ENCODE peak calls at places on chromosomes 1 and 21, in seven cellular contexts. T is psoas muscle; J is COR-L47; P is HEK293T; F is posterior cingulate gyrus; M is osteocyte; R is activated gamma-delta T cell treated with anti-CD3 and anti-CD28 coated beads, Interleukin-2, amount 50 U/mL, for 16 hours. Y is an unnamed sample.

GRCh38 chr1:24862775-24863483 is 67.1 kb downstream of the RUNX3 start:
- DNase-seq in T (no peak), J (no peak), P (no peak), F (no peak), M (peak), R (no peak), Y (no peak)

GRCh38 chr1:66779475-66780078 is 21.5 kb downstream of the INSL5 start:
- DNase-seq in T (no peak), J (no peak), P (no peak), F (no peak), M (no peak), R (no peak), Y (no peak)

GRCh38 chr1:227748496-227749182 is 13.4 kb downstream of the SNAP47 start:
- DNase-seq in T (no peak), J (no peak), P (no peak), F (no peak), M (no peak), R (no peak), Y (peak)

GRCh38 chr1:87436534-87436933 is 107.9 kb downstream of the LMO4 start:
- DNase-seq in T (no peak), J (no peak), P (no peak), F (no peak), M (no peak), R (no peak), Y (peak)

GRCh38 chr21:43864806-43865470 is at the start of gene AGPAT3:
- DNase-seq in T (no peak), J (peak), P (peak), F (no peak), M (no peak), R (no peak), Y (no peak)

GRCh38 chr1:230261918-230262650 is 164.0 kb downstream of the PGBD5 start:
- DNase-seq in T (no peak), J (no peak), P (no peak), F (no peak), M (peak), R (no peak), Y (peak)

GRCh38 chr1:3004285-3005205 is 16.7 kb upstream of the ACTRT2 start:
- DNase-seq in T (peak), J (no peak), P (no peak), F (peak), M (no peak), R (no peak), Y (no peak)

GRCh38 chr1:106921186-106921585 is 135.3 kb upstream of the PRMT6 start:
- DNase-seq in T (no peak), J (no peak), P (no peak), F (no peak), M (no peak), R (no peak), Y (no peak)

GRCh38 chr1:98323396-98323795 is 338.1 kb upstream of the SNX7 start:
- DNase-seq in T (no peak), J (no peak), P (no peak), F (no peak), M (no peak), R (no peak), Y (no peak)

GRCh38 chr1:18217398-18218043 is 109.9 kb downstream of the IGSF21 start:
- DNase-seq in T (no peak), J (no peak), P (peak), F (no peak), M (no peak), R (no peak), Y (no peak)

GRCh38 chr1:200053091-200053490 is 25.6 kb downstream of the NR5A2 start:
- DNase-seq in T (no peak), J (no peak), P (no peak), F (no peak), M (no peak), R (no peak), Y (no peak)

GRCh38 chr1:162612606-162613400 is 19.5 kb upstream of the DDR2 start:
- DNase-seq in T (peak), J (no peak), P (no peak), F (no peak), M (no peak), R (no peak), Y (peak)

GRCh38 chr1:7250176-7250575 is 464.9 kb downstream of the CAMTA1 start:
- DNase-seq in T (no peak), J (no peak), P (no peak), F (no peak), M (no peak), R (no peak), Y (no peak)

GRCh38 chr1:181676269-181676668 is 193.0 kb downstream of the CACNA1E start:
- DNase-seq in T (no peak), J (peak), P (peak), F (peak), M (no peak), R (no peak), Y (no peak)

GRCh38 chr1:199422206-199422605 is 605.3 kb upstream of the NR5A2 start:
- DNase-seq in T (no peak), J (no peak), P (peak), F (no peak), M (no peak), R (no peak), Y (no peak)

GRCh38 chr1:203682401-203683383 is 56.1 kb downstream of the ATP2B4 start:
- DNase-seq in T (no peak), J (no peak), P (no peak), F (no peak), M (no peak), R (peak), Y (no peak)

GRCh38 chr1:202551683-202552082 is 158.6 kb downstream of the SYT2 start:
- DNase-seq in T (no peak), J (no peak), P (no peak), F (peak), M (no peak), R (no peak), Y (no peak)

GRCh38 chr1:162130308-162130707 is 60.8 kb downstream of the NOS1AP start:
- DNase-seq in T (no peak), J (no peak), P (no peak), F (no peak), M (no peak), R (no peak), Y (no peak)

Y was measured in ovary.